ENCODE peak calls at places on chromosomes 3 and 15, in five cellular contexts. R, S, A, W and C are unnamed samples.
A peak's percentile ranks its signal among the peaks of the same experiment; 100 is the strongest.

GRCh38 chr15:50117628-50118027 is 1.4 kb downstream of the ATP8B4 start:
- DNase-seq in A (no peak), W (no peak), S (no peak), R (no peak), C (no peak)

GRCh38 chr3:140359198-140359995 is 318.5 kb upstream of the TRIM42 start:
- DNase-seq in A (no peak), R (no peak), W (no peak), S (no peak), C (no peak)

GRCh38 chr15:65833501-65834220 is 35.6 kb upstream of the RAB11A start:
- DNase-seq in W (no peak), A (no peak), R (no peak), S (no peak), C (no peak)

GRCh38 chr3:89107461-89108035 is at the start of gene EPHA3:
- DNase-seq in S (peak; percentile 94), R (peak; percentile 57), W (peak; percentile 87), A (peak; percentile 86), C (peak; percentile 58)

GRCh38 chr15:26648676-26649075 is 124.2 kb downstream of the GABRB3 start:
- DNase-seq in A (no peak), R (no peak), S (no peak), W (no peak), C (no peak)

GRCh38 chr3:165336786-165337185 is 140.6 kb upstream of the SLITRK3 start:
- DNase-seq in W (no peak), S (no peak), R (no peak), A (no peak), C (no peak)

GRCh38 chr3:186208328-186208989 is 99.6 kb upstream of the ETV5 start:
- DNase-seq in W (no peak), A (no peak), S (peak; percentile 42), R (no peak), C (no peak)

GRCh38 chr3:38117748-38118420 is 19.0 kb downstream of the ACAA1 start:
- DNase-seq in R (no peak), W (peak; percentile 87), A (peak; percentile 69), S (peak; percentile 63), C (peak; percentile 55)

GRCh38 chr3:53754325-53754724 is 91.9 kb downstream of the CHDH start:
- DNase-seq in A (no peak), W (no peak), R (no peak), S (no peak), C (no peak)

GRCh38 chr15:88479169-88479568 is 11.7 kb downstream of the MRPS11 start:
- DNase-seq in A (no peak), W (no peak), S (no peak), R (no peak), C (no peak)

GRCh38 chr3:58658508-58658907 is 8.1 kb downstream of the FAM3D start:
- DNase-seq in R (no peak), A (no peak), W (no peak), S (no peak), C (no peak)

GRCh38 chr15:51735211-51735610 is 2.2 kb downstream of the LYSMD2 start:
- DNase-seq in S (no peak), W (no peak), A (no peak), R (no peak), C (no peak)

GRCh38 chr3:99938270-99938955 is 120.8 kb downstream of the CMSS1 start:
- DNase-seq in W (no peak), S (no peak), R (no peak), A (no peak), C (peak; percentile 54)

GRCh38 chr3:195052939-195053338 is 218.0 kb downstream of the XXYLT1 start:
- DNase-seq in W (no peak), R (no peak), A (no peak), S (no peak), C (no peak)

GRCh38 chr3:47083786-47084185 is 80.1 kb downstream of the SETD2 start:
- DNase-seq in A (no peak), S (no peak), W (no peak), R (no peak), C (no peak)

GRCh38 chr3:50567386-50568182 is at the start of gene C3orf18:
- DNase-seq in S (peak; percentile 85), A (peak; percentile 93), W (peak; percentile 96), R (peak; percentile 87), C (peak; percentile 86)

GRCh38 chr15:59160880-59161593 is 45.6 kb upstream of the LDHAL6B start:
- DNase-seq in R (no peak), A (peak; percentile 83), S (peak; percentile 61), W (peak; percentile 73), C (peak; percentile 20)

GRCh38 chr15:78162038-78162437 is 12.9 kb downstream of the IDH3A start:
- DNase-seq in S (no peak), R (no peak), W (no peak), A (no peak), C (no peak)

GRCh38 chr3:186283651-186284445 is 78.2 kb downstream of the DGKG start:
- DNase-seq in W (no peak), A (no peak), S (no peak), R (no peak), C (peak; percentile 59)

GRCh38 chr3:15428539-15428938 is 1.1 kb downstream of the EAF1 start:
- DNase-seq in A (no peak), S (peak; percentile 44), R (no peak), W (no peak), C (peak; percentile 67)

GRCh38 chr3:52998781-52999509 is 46.9 kb downstream of the SFMBT1 start:
- DNase-seq in A (peak; percentile 43), W (no peak), R (no peak), S (peak; percentile 23), C (no peak)

GRCh38 chr3:145849115-145849514 is 311.9 kb downstream of the PLOD2 start:
- DNase-seq in A (no peak), R (no peak), W (no peak), S (no peak), C (no peak)

GRCh38 chr3:132064114-132064513 is 29.3 kb upstream of the CPNE4 start:
- DNase-seq in W (no peak), R (peak; percentile 20), S (peak; percentile 93), A (peak; percentile 46), C (no peak)

GRCh38 chr3:136547293-136547692 is 204.9 kb downstream of the STAG1 start:
- DNase-seq in W (no peak), R (no peak), A (no peak), S (peak; percentile 30), C (peak; percentile 55)

GRCh38 chr3:106534206-106534605 is 665.4 kb upstream of the CBLB start:
- DNase-seq in S (no peak), R (no peak), W (no peak), A (no peak), C (peak; percentile 35)

DNA sequence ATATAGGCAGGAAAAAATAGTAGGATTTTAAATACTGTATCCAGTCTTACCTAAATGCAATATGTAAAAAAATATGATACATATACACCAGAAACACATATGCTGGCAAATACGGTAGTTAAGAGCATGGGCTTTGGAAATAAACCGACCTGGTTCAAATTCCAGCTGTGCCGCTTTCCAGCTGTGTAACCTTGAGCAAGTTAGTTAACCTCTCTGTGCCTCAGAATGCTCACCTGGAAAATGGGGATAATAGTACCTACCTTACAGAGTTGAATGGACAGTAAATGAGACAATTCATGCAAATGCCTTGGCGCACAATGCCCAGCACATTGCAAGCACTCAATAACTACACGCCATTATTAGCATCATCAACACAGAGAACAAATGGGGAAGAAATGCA is 50.6 kb downstream of the SUMF1 start:
- DNase-seq in W (no peak), R (no peak), A (no peak), S (no peak), C (no peak)
- H4K8ac ChIP-seq in W (no peak overlapping the region), R (no peak overlapping the region), A (no peak overlapping the region), S (no peak overlapping the region), C (no peak overlapping the region)

GRCh38 chr3:55484191-55484644 is 2.9 kb downstream of the WNT5A start:
- DNase-seq in W (peak; percentile 70), S (peak; percentile 62), R (peak; percentile 15), A (peak; percentile 62), C (no peak)
- H4K8ac ChIP-seq in W (no peak overlapping the region), S (no peak overlapping the region), R (no peak overlapping the region), A (no peak overlapping the region), C (peak overlapping the region; percentile 90)

GRCh38 chr15:73996939-73997338 is 2.4 kb downstream of the PML start:
- DNase-seq in R (no peak), W (no peak), A (no peak), S (no peak), C (no peak)
- H4K8ac ChIP-seq in R (no peak overlapping the region), W (no peak overlapping the region), A (no peak overlapping the region), S (no peak overlapping the region), C (no peak overlapping the region)

GRCh38 chr3:152095472-152095871 is 173.3 kb upstream of the MBNL1 start:
- DNase-seq in W (no peak), S (no peak), R (no peak), A (no peak), C (no peak)
- H4K8ac ChIP-seq in W (no peak overlapping the region), S (no peak overlapping the region), R (no peak overlapping the region), A (no peak overlapping the region), C (no peak overlapping the region)

GRCh38 chr15:41827880-41828746 is at the start of gene JMJD7:
- DNase-seq in R (peak; percentile 85), W (peak; percentile 98), S (peak; percentile 85), A (peak; percentile 90), C (peak; percentile 81)
- H4K8ac ChIP-seq in R (no peak within 1 kb of the TSS), W (peak within 1 kb of the TSS; percentile 80), S (no peak within 1 kb of the TSS), A (no peak within 1 kb of the TSS), C (no peak within 1 kb of the TSS)

GRCh38 chr15:44712108-44713005 is 1.0 kb downstream of the B2M start:
- DNase-seq in S (peak; percentile 47), A (no peak), R (no peak), W (no peak), C (peak; percentile 87)
- H4K8ac ChIP-seq in S (no peak overlapping the region), A (no peak overlapping the region), R (no peak overlapping the region), W (no peak overlapping the region), C (peak overlapping the region; percentile 59)

GRCh38 chr15:100767002-100767825 is 112.4 kb upstream of the ALDH1A3 start:
- DNase-seq in W (no peak), R (no peak), A (no peak), S (no peak), C (no peak)

GRCh38 chr15:100764778-100765457 is 114.7 kb upstream of the ALDH1A3 start:
- DNase-seq in S (no peak), R (no peak), W (peak; percentile 44), A (no peak), C (peak; percentile 79)

GRCh38 chr15:100768501-100768931 is 111.1 kb upstream of the ALDH1A3 start:
- DNase-seq in A (no peak), S (no peak), W (no peak), R (no peak), C (no peak)

GRCh38 chr15:100765458-100766224 is 114.0 kb upstream of the ALDH1A3 start:
- DNase-seq in R (no peak), S (no peak), A (no peak), W (no peak), C (no peak)

DNA sequence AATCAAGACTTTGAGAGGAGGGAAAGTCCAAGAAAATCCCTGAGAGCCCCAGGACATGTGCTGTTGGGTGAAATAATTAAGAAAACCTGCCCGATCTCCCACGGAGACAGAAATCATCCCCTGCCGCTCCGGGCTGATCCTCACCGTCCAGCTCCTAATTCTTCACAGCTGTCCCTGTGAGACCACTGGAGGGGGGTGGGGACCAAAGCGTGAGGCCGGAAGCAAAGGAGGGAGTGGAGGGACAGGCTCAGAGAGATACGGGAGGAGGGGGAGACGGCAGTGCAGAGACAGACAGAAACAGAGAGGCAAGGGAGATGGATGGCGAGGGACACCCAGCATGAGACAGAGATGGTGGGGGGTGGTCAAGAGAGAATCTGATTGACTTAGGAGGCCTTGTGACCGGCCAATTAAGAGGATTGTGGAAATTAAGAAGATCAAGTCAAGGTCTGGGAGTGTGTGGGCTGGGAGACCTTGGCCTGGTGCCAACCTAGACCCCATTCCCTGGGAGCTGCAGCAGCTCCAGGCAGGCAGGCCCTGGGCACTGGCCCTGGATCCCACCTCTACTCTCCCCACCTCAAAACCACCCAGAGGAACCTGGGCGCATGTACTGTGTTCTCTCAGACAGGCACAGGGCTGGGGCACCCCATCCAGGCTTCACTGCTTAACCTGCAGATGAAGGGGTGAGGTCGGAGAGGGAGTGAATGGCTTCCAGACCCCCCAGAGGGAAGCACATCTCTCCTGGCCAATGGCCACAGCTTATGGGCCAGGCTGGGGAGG is 113.2 kb upstream of the ALDH1A3 start:
- DNase-seq in A (no peak), S (peak; percentile 35), R (no peak), W (no peak), C (no peak)
- H4K8ac ChIP-seq in A (no peak overlapping the region), S (no peak overlapping the region), R (peak overlapping the region; percentile 72), W (peak overlapping the region; percentile 38), C (no peak overlapping the region)